ENCODE peak calls at places on chromosome 1, in seven cellular contexts. H, T, Q, W, Y, K and F are unnamed samples. For H3K27me3, the result is how much of the 10 kb centered on the place peaks cover.

GRCh38 chr1:55718758-55719671 is 503.9 kb upstream of the USP24 start:
- DNase-seq in H (peak), T (peak), Q (no peak), W (peak), Y (no peak), K (no peak), F (no peak)

GRCh38 chr1:90730247-90731022 is 13.3 kb upstream of the BARHL2 start:
- DNase-seq in H (no peak), T (no peak), Q (no peak), W (peak), Y (no peak), K (peak), F (no peak)

GRCh38 chr1:4976859-4977440 is 322.5 kb downstream of the AJAP1 start:
- DNase-seq in H (no peak), T (no peak), Q (no peak), W (no peak), Y (no peak), K (no peak), F (no peak)

GRCh38 chr1:109167114-109167513 is 46.6 kb upstream of the SARS1 start:
- DNase-seq in H (no peak), T (no peak), Q (no peak), W (peak), Y (no peak), K (peak), F (no peak)

GRCh38 chr1:192914092-192914491 is 105.3 kb downstream of the RGS2 start:
- DNase-seq in H (no peak), T (no peak), Q (no peak), W (no peak), Y (no peak), K (no peak), F (no peak)

GRCh38 chr1:232011961-232012360 is 385.4 kb downstream of the DISC1 start:
- DNase-seq in H (peak), T (no peak), Q (no peak), W (no peak), Y (no peak), K (no peak), F (no peak)

GRCh38 chr1:30976143-30976542 is 67.6 kb upstream of the SDC3 start:
- DNase-seq in H (no peak), T (no peak), Q (no peak), W (peak), Y (no peak), K (peak), F (no peak)

GRCh38 chr1:57036896-57037295 is 71.1 kb upstream of the C8B start:
- DNase-seq in H (no peak), T (no peak), Q (no peak), W (no peak), Y (no peak), K (no peak), F (no peak)

GRCh38 chr1:203888807-203889251 is 27.4 kb downstream of the SNRPE start:
- DNase-seq in H (no peak), T (no peak), Q (peak), W (peak), Y (no peak), K (no peak), F (no peak)

GRCh38 chr1:234435620-234436019 is 43.4 kb downstream of the TARBP1 start:
- DNase-seq in H (no peak), T (no peak), Q (no peak), W (peak), Y (no peak), K (no peak), F (no peak)

DNA sequence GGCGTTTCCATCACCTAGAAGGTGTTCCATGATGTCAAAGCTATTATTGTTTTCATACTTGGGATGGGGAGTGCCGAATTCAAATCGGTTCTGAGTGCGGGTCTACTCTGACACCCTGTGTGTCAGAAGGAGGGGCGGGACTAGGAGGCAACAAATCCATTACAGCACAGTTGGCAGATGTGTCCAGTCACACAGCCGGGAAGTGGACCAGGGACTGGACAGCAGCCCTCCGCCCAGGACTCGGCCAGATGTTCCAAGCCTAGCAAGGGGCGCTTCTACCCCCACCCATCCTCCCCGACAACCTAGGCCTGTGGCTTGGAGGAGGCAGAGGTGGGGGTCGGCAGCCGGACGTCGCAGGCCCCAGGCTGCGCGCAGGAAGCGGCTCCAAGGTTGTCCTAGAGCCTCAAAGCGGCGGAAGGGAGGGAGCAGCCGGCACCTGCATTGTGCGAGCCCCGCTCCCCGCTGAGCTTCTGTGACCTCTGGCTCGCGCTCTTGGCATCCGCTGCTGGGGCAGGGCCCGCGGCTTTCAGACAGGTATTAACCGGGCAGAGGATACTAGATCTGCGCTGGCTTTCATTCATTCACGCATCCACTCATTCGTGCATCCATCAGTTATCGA is 20.5 kb upstream of the MYCL start:
- DNase-seq in H (no peak), T (no peak), Q (no peak), W (peak), Y (no peak), K (no peak), F (no peak)
- H3K4me3 ChIP-seq in H (no peak), T (no peak), Q (no peak), W (no peak), Y (no peak), K (no peak), F (no peak)

DNA sequence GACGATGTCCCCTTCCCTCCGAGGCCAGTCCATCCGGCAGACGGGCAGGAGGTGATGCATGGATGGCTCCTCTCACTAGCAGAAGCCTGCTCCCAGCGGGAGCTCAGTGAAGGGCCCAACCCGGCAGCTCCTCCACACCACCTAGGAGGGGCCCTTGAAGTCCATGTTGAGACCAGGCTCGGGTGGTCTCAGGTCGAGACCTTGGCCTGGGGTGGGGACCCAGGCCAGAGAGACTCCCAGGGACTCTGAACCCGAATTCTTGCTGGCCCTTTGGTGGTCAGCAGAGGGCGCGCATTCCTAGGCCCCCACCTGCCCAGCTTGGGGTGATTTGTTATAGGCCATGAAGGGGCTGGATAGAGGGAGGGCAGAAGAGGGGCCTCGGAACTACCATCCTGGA is 642 bp upstream of the NT5C1A start:
- DNase-seq in H (no peak), T (no peak), Q (no peak), W (peak), Y (no peak), K (peak), F (peak)
- H3K27me3 ChIP-seq in H (half or more), T (under half), Q (under half), W (half or more), Y (under half), K (under half), F (under half)

DNA sequence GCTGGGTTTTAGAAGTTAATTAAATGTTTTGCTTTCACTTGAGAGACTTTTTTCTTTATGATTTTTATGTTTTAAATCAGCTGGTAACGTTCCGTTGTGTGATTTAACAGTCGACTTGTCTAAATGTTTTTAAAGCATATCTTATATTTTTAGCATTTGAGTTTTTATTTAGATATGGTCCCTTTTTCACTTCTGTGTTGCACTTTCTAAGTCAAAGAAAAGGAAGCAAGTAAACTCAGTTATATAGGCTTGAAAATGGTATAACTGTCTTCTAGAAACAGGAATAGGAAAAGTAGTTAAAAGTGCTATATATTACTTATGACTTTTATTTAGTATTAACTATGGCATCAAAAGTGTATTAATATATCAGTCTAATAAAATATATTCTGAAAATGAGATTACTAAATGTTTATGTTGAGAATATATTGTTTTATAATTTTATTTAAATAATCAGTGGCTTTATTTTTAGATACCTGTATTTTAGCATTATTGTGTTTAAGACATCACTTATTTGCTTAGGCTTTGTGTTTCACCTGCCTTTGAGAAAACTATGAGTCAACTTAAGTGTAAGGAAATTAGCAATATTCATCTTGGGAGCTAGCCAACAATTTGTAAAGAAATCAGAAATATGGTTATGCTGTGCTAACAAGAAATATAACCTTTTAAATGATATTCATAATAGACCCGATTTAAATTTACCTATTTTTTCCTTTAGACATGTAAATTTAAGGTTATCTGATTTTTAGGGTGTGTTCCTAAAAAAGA is 60.5 kb downstream of the RABGAP1L start:
- DNase-seq in H (no peak), T (no peak), Q (no peak), W (no peak), Y (no peak), K (no peak), F (no peak)
- H3K27ac ChIP-seq in H (no peak), T (no peak), Q (no peak), W (no peak), Y (no peak), K (no peak), F (no peak)

DNA sequence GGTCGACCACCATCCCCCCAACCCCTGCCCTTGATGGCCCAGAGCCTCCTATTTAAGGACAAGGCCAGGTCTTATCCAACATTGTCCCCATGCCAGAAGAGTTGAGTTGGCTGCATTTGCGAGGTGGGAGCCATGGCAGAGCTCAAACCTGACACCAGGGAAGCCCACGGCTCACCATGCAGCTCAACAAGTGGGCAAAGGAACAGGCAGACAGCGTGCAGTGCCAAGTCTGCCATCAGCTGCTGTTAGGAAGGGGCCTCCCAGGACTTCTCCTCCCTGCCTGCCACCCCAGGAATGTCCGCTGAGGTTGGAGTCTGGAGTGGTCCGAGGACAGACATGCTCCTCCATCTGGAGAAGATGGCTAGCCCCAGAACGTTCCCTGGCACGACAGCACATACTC is 19.9 kb downstream of the SLC45A3 start:
- DNase-seq in H (no peak), T (no peak), Q (no peak), W (no peak), Y (no peak), K (no peak), F (no peak)
- H3K4me3 ChIP-seq in H (no peak), T (no peak), Q (no peak), W (no peak), Y (no peak), K (no peak), F (no peak)

DNA sequence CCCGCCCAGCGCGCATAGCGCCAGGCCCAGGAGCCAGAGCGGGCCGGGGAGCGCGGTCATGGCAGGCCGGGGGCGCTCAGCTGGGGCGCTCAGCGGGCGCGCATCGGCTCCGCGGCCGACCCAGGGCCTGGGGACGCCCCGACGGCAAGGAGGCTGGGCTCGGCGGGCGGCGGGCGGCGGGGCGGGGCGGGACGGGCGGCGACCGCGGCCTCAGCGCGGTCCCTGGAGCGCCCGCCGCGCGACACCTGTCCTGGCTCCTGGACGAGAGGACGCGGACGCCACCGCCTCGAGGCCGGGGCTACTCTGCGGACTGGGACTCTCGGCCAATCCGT is 273 bp downstream of the BMP8B start:
- DNase-seq in H (no peak), T (no peak), Q (no peak), W (no peak), Y (no peak), K (no peak), F (no peak)
- H3K27me3 ChIP-seq in H (under half), T (under half), Q (under half), W (half or more), Y (under half), K (under half), F (under half)

DNA sequence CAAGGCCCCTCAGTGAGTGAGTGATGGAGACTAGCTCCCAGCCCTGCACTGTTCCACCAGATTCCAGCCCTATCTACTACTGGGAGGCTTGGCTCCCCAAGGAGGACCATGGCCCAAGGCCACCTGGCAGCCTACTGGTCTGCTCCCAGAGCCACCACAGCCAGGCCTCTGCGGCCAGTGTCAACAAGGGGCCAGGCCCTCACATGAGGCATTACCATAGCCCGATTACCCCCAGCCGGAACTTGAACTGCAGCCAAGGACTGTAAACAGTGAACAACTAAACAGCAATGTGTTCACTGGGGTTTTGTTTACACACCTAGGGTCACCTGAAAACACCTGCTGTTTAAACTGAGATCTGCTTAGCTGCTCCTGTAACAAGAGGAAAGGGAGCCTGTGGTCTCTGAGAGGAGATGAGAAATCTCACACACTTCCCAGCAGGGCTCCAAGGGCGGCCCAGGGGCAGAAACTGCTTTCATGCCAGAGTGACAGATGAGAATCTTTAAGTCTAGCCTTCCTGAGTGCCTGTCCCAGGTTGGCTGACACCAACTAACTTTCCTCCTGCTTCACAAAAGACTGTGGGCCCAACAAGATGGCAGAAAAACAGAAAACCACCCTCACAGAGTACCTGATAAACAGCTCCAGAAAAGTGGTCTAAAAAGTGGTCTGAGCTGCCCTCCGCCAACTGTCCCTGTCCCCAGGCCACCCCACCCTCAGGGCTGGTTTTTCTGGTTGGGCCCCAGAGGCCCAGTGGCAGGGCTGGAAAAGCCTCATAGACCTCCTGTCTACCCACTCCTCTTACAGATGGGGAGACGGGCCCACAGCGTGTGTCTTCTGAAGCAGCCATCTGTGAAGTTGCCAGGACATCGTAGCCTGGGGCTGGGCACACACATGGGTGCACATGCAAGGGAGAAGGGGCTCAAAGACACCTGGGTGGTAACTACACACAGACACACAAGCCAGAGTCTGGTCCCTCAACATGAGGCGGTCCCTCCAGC is 28.8 kb downstream of the MEF2D start:
- DNase-seq in H (no peak), T (peak), Q (no peak), W (peak), Y (no peak), K (no peak), F (no peak)
- H3K27ac ChIP-seq in H (no peak), T (peak), Q (no peak), W (no peak), Y (no peak), K (no peak), F (no peak)

DNA sequence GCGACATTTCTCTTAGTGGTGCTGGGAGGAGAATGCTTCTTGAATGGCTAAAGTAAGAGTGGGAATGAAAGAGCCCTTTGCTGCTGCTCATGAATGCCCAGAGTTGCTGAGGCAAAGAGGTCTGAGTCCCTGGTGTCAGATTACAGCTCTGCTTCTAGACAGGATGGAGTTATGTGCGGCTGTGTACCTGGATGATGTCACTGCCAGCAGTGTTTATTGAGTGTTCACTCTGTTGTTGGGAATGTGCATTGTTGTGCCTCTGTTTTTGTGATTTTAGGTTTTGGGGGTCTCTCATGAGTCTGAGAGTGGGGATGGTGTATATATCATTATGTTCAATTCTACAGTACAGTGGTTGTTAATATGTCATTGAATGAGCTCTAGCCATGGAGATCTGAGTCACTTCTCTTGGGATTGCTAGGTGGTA is 2.7 kb downstream of the CDC14A start:
- DNase-seq in H (no peak), T (no peak), Q (no peak), W (peak), Y (no peak), K (peak), F (peak)
- H3K4me3 ChIP-seq in H (no peak), T (peak), Q (no peak), W (no peak), Y (no peak), K (peak), F (peak)

GRCh38 chr1:111971396-111971795 is 18.1 kb downstream of the KCND3 start:
- DNase-seq in H (no peak), T (no peak), Q (no peak), W (no peak), Y (no peak), K (no peak), F (no peak)
- H3K27me3 ChIP-seq in H (under half), T (under half), Q (under half), W (half or more), Y (half or more), K (under half), F (under half)

DNA sequence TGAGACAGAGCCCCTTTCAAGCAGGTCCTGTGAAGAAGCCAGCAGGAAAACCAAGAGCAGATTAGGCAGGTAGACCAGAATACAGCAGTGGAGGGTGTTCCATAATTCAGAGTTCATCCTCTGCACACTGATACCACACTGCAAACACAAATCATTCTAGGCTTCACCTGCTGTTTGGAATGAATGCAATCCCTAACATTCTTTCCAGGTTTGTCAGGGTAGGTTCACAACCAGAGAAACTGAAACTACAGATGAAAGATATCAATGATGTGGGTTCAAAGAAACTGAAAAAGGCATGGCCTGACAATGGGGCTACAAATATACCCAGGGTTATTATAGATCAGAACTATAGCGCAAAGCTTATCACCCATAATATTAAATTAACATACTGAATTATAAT is 8.9 kb upstream of the SGIP1 start:
- DNase-seq in H (no peak), T (no peak), Q (no peak), W (no peak), Y (no peak), K (no peak), F (no peak)
- H3K27ac ChIP-seq in H (no peak), T (no peak), Q (no peak), W (no peak), Y (no peak), K (no peak), F (no peak)

GRCh38 chr1:3775248-3775497 is 2.6 kb downstream of the SMIM1 start:
- DNase-seq in H (no peak), T (no peak), Q (no peak), W (no peak), Y (no peak), K (no peak), F (no peak)
- H3K4me3 ChIP-seq in H (no peak), T (no peak), Q (no peak), W (no peak), Y (no peak), K (no peak), F (no peak)